ENCODE peak calls at places on chromosomes 16 and 17, in eight cellular contexts. G, U, L, R, D, X, Y and O are unnamed samples.

GRCh38 chr16:87956771-87957279 is 5.6 kb downstream of the BANP start:
- DNase-seq in G (no peak), L (no peak), D (peak), X (peak), U (peak), R (no peak), Y (no peak), O (peak)

GRCh38 chr17:50218771-50219315 is 17.4 kb upstream of the COL1A1 start:
- DNase-seq in Y (no peak), D (no peak), U (peak), L (no peak), G (no peak), X (peak), R (no peak), O (no peak)

GRCh38 chr17:69578385-69578936 is 164.0 kb downstream of the MAP2K6 start:
- DNase-seq in L (no peak), R (no peak), X (no peak), U (no peak), G (no peak), D (no peak), Y (no peak), O (no peak)

GRCh38 chr17:72489273-72489641 is 368.4 kb downstream of the SOX9 start:
- DNase-seq in R (no peak), G (no peak), L (no peak), Y (no peak), X (no peak), U (no peak), D (no peak), O (no peak)

GRCh38 chr17:41456206-41456605 is 11.0 kb downstream of the KRT32 start:
- DNase-seq in L (no peak), X (no peak), Y (no peak), G (no peak), D (no peak), R (no peak), U (no peak), O (peak)

GRCh38 chr16:78437352-78437968 is 338.0 kb downstream of the WWOX start:
- DNase-seq in R (peak), L (peak), X (no peak), G (no peak), D (peak), Y (peak), U (no peak), O (peak)

GRCh38 chr16:70454221-70455034 is at the start of gene FCSK:
- DNase-seq in G (no peak), R (peak), D (peak), L (peak), X (peak), Y (peak), U (peak), O (peak)

GRCh38 chr16:16075463-16076399 is 126.3 kb downstream of the ABCC1 start:
- DNase-seq in G (no peak), Y (no peak), U (no peak), R (no peak), D (no peak), L (no peak), X (no peak), O (no peak)

GRCh38 chr16:14028207-14028606 is 42.9 kb upstream of the MRTFB start:
- DNase-seq in U (no peak), Y (no peak), G (no peak), L (no peak), D (peak), R (no peak), X (no peak), O (no peak)

GRCh38 chr16:68286153-68287074 is 22.1 kb downstream of the SLC7A6 start:
- DNase-seq in D (no peak), Y (no peak), G (no peak), L (peak), R (no peak), X (no peak), U (no peak), O (no peak)